ENCODE peak calls at places on chromosomes 3 and 15, in seven cellular contexts. One of them, this sample, is unnamed.

GRCh38 chr15:93250212-93250611 is 161.2 kb upstream of the RGMA start:
- DNase-seq in HAP-1: no peak
- DNase-seq in naive thymus-derived CD4-positive, alpha-beta T cell: no peak
- DNase-seq in fibroblast of pulmonary artery: no peak
- DNase-seq in NB4: peak
- DNase-seq in small intestine: peak
- DNase-seq in NCI-H1930: no peak
- DNase-seq in this sample: no peak

GRCh38 chr15:75203017-75203907 is 1.6 kb downstream of the C15orf39 start:
- DNase-seq in HAP-1: peak
- DNase-seq in NB4: peak
- DNase-seq in naive thymus-derived CD4-positive, alpha-beta T cell: no peak
- DNase-seq in NCI-H1930: no peak
- DNase-seq in small intestine: peak
- DNase-seq in fibroblast of pulmonary artery: peak
- DNase-seq in this sample: no peak

GRCh38 chr15:80777137-80777536 is 2.0 kb upstream of the CEMIP start:
- DNase-seq in small intestine: no peak
- DNase-seq in NCI-H1930: no peak
- DNase-seq in fibroblast of pulmonary artery: peak
- DNase-seq in NB4: peak
- DNase-seq in HAP-1: peak
- DNase-seq in naive thymus-derived CD4-positive, alpha-beta T cell: no peak
- DNase-seq in this sample: no peak

GRCh38 chr3:80559701-80560100 is 791.9 kb upstream of the ROBO1 start:
- DNase-seq in NB4: peak
- DNase-seq in small intestine: no peak
- DNase-seq in HAP-1: no peak
- DNase-seq in NCI-H1930: no peak
- DNase-seq in naive thymus-derived CD4-positive, alpha-beta T cell: no peak
- DNase-seq in fibroblast of pulmonary artery: no peak
- DNase-seq in this sample: no peak

GRCh38 chr15:94478763-94479162 is 247.4 kb downstream of the MCTP2 start:
- DNase-seq in NB4: no peak
- DNase-seq in fibroblast of pulmonary artery: no peak
- DNase-seq in HAP-1: no peak
- DNase-seq in NCI-H1930: peak
- DNase-seq in naive thymus-derived CD4-positive, alpha-beta T cell: no peak
- DNase-seq in small intestine: no peak
- DNase-seq in this sample: no peak

GRCh38 chr3:186129206-186129605 is 20.3 kb upstream of the ETV5 start:
- DNase-seq in naive thymus-derived CD4-positive, alpha-beta T cell: no peak
- DNase-seq in HAP-1: no peak
- DNase-seq in small intestine: no peak
- DNase-seq in NB4: no peak
- DNase-seq in fibroblast of pulmonary artery: no peak
- DNase-seq in NCI-H1930: no peak
- DNase-seq in this sample: no peak

GRCh38 chr3:40404591-40405198 is 17.7 kb downstream of the ENTPD3 start:
- DNase-seq in NCI-H1930: no peak
- DNase-seq in naive thymus-derived CD4-positive, alpha-beta T cell: no peak
- DNase-seq in small intestine: no peak
- DNase-seq in fibroblast of pulmonary artery: no peak
- DNase-seq in NB4: no peak
- DNase-seq in HAP-1: no peak
- DNase-seq in this sample: no peak

GRCh38 chr15:51828621-51829359 is 663 bp upstream of the TMOD3 start:
- DNase-seq in small intestine: no peak
- DNase-seq in fibroblast of pulmonary artery: no peak
- DNase-seq in NB4: no peak
- DNase-seq in NCI-H1930: no peak
- DNase-seq in naive thymus-derived CD4-positive, alpha-beta T cell: no peak
- DNase-seq in HAP-1: no peak
- DNase-seq in this sample: no peak

GRCh38 chr3:157453824-157454223 is 17.2 kb downstream of the PTX3 start:
- DNase-seq in naive thymus-derived CD4-positive, alpha-beta T cell: no peak
- DNase-seq in NB4: no peak
- DNase-seq in fibroblast of pulmonary artery: no peak
- DNase-seq in small intestine: no peak
- DNase-seq in HAP-1: no peak
- DNase-seq in NCI-H1930: no peak
- DNase-seq in this sample: no peak

GRCh38 chr15:45714501-45715488 is 80.0 kb downstream of the SQOR start:
- DNase-seq in HAP-1: peak
- DNase-seq in fibroblast of pulmonary artery: peak
- DNase-seq in NB4: peak
- DNase-seq in NCI-H1930: peak
- DNase-seq in naive thymus-derived CD4-positive, alpha-beta T cell: peak
- DNase-seq in small intestine: peak
- DNase-seq in this sample: peak

GRCh38 chr3:88617283-88617682 is 467.5 kb downstream of the C3orf38 start:
- DNase-seq in fibroblast of pulmonary artery: no peak
- DNase-seq in HAP-1: no peak
- DNase-seq in NCI-H1930: no peak
- DNase-seq in NB4: peak
- DNase-seq in naive thymus-derived CD4-positive, alpha-beta T cell: no peak
- DNase-seq in small intestine: no peak
- DNase-seq in this sample: no peak

GRCh38 chr15:92393994-92394326 is 279 bp downstream of the ST8SIA2 start:
- DNase-seq in naive thymus-derived CD4-positive, alpha-beta T cell: no peak
- DNase-seq in fibroblast of pulmonary artery: no peak
- DNase-seq in NB4: no peak
- DNase-seq in HAP-1: peak
- DNase-seq in small intestine: no peak
- DNase-seq in NCI-H1930: no peak
- DNase-seq in this sample: no peak

GRCh38 chr3:15858547-15859506 is 61.0 kb upstream of the ANKRD28 start:
- DNase-seq in HAP-1: peak
- DNase-seq in small intestine: peak
- DNase-seq in fibroblast of pulmonary artery: no peak
- DNase-seq in NCI-H1930: no peak
- DNase-seq in NB4: peak
- DNase-seq in naive thymus-derived CD4-positive, alpha-beta T cell: peak
- DNase-seq in this sample: peak

GRCh38 chr3:61783993-61784718 is 222.8 kb downstream of the PTPRG start:
- DNase-seq in HAP-1: no peak
- DNase-seq in naive thymus-derived CD4-positive, alpha-beta T cell: no peak
- DNase-seq in NCI-H1930: no peak
- DNase-seq in NB4: no peak
- DNase-seq in small intestine: no peak
- DNase-seq in fibroblast of pulmonary artery: peak
- DNase-seq in this sample: no peak

GRCh38 chr3:104764499-104764898 is 602.2 kb upstream of the ALCAM start:
- DNase-seq in NB4: no peak
- DNase-seq in naive thymus-derived CD4-positive, alpha-beta T cell: no peak
- DNase-seq in small intestine: no peak
- DNase-seq in NCI-H1930: no peak
- DNase-seq in fibroblast of pulmonary artery: no peak
- DNase-seq in HAP-1: no peak
- DNase-seq in this sample: no peak

GRCh38 chr3:71423151-71423906 is 160.2 kb downstream of the FOXP1 start:
- DNase-seq in small intestine: peak
- DNase-seq in NCI-H1930: no peak
- DNase-seq in fibroblast of pulmonary artery: peak
- DNase-seq in NB4: no peak
- DNase-seq in naive thymus-derived CD4-positive, alpha-beta T cell: no peak
- DNase-seq in HAP-1: peak
- DNase-seq in this sample: no peak

GRCh38 chr3:195760345-195760983 is 39.7 kb downstream of the MUC20 start:
- DNase-seq in NCI-H1930: no peak
- DNase-seq in fibroblast of pulmonary artery: no peak
- DNase-seq in HAP-1: no peak
- DNase-seq in naive thymus-derived CD4-positive, alpha-beta T cell: no peak
- DNase-seq in small intestine: no peak
- DNase-seq in NB4: no peak
- DNase-seq in this sample: no peak

GRCh38 chr3:8529738-8530525 is 28.3 kb downstream of the LMCD1 start:
- DNase-seq in HAP-1: no peak
- DNase-seq in NCI-H1930: no peak
- DNase-seq in small intestine: peak
- DNase-seq in NB4: peak
- DNase-seq in naive thymus-derived CD4-positive, alpha-beta T cell: no peak
- DNase-seq in fibroblast of pulmonary artery: no peak
- DNase-seq in this sample: no peak

GRCh38 chr3:150933473-150934008 is 28.3 kb upstream of the MINDY4B start:
- DNase-seq in naive thymus-derived CD4-positive, alpha-beta T cell: no peak
- DNase-seq in NCI-H1930: no peak
- DNase-seq in NB4: no peak
- DNase-seq in small intestine: no peak
- DNase-seq in HAP-1: no peak
- DNase-seq in fibroblast of pulmonary artery: no peak
- DNase-seq in this sample: no peak

GRCh38 chr15:33735637-33736247 is 232.6 kb upstream of the CHRM5 start:
- DNase-seq in NB4: peak
- DNase-seq in NCI-H1930: peak
- DNase-seq in fibroblast of pulmonary artery: peak
- DNase-seq in naive thymus-derived CD4-positive, alpha-beta T cell: no peak
- DNase-seq in small intestine: peak
- DNase-seq in HAP-1: peak
- DNase-seq in this sample: peak

GRCh38 chr3:74651239-74651638 is 36.8 kb upstream of the CNTN3 start:
- DNase-seq in NB4: no peak
- DNase-seq in small intestine: no peak
- DNase-seq in naive thymus-derived CD4-positive, alpha-beta T cell: no peak
- DNase-seq in fibroblast of pulmonary artery: peak
- DNase-seq in HAP-1: no peak
- DNase-seq in NCI-H1930: no peak
- DNase-seq in this sample: no peak

GRCh38 chr3:119375510-119375909 is 81.3 kb downstream of the ARHGAP31 start:
- DNase-seq in NCI-H1930: no peak
- DNase-seq in fibroblast of pulmonary artery: no peak
- DNase-seq in HAP-1: no peak
- DNase-seq in NB4: no peak
- DNase-seq in small intestine: no peak
- DNase-seq in naive thymus-derived CD4-positive, alpha-beta T cell: no peak
- DNase-seq in this sample: no peak